ENCODE peak calls at places on chromosomes 4 and X, in nine cellular contexts. Q is SK-N-SH, E is LNCaP clone FGC, O is transverse colon, L is left ventricle myocardium inferior, B is kidney, W is ascending aorta, F is endothelial cell, I is RWPE1. N is an unnamed sample.

GRCh38 chrX:72020204-72020603 is 109.6 kb downstream of the NHSL2 start:
- DNase-seq in Q (no peak), E (no peak), O (no peak), L (no peak), B (peak), W (peak), F (no peak), I (no peak), N (no peak)

GRCh38 chr4:10144479-10144878 is 27.9 kb upstream of the WDR1 start:
- DNase-seq in Q (no peak), E (no peak), O (no peak), L (no peak), B (no peak), W (no peak), F (no peak), I (no peak), N (no peak)

GRCh38 chrX:14922437-14922836 is 49.2 kb downstream of the MOSPD2 start:
- DNase-seq in Q (no peak), E (no peak), O (no peak), L (no peak), B (no peak), W (no peak), F (no peak), I (peak), N (peak)

GRCh38 chrX:25810202-25810601 is 327.9 kb upstream of the MAGEB18 start:
- DNase-seq in Q (no peak), E (no peak), O (no peak), L (no peak), B (no peak), W (no peak), F (no peak), I (no peak), N (no peak)

GRCh38 chrX:151977009-151977408 is 2.5 kb upstream of the GABRE start:
- DNase-seq in Q (no peak), E (no peak), O (no peak), L (no peak), B (no peak), W (no peak), F (no peak), I (no peak), N (no peak)

GRCh38 chrX:135520553-135521404 is at the start of gene INTS6L:
- DNase-seq in Q (peak), E (peak), O (peak), L (peak), B (peak), W (peak), F (peak), I (peak), N (peak)

GRCh38 chr4:108336076-108336475 is 167.3 kb upstream of the LEF1 start:
- DNase-seq in Q (no peak), E (no peak), O (no peak), L (no peak), B (no peak), W (no peak), F (no peak), I (no peak), N (no peak)

GRCh38 chr4:102230194-102230593 is 115.1 kb downstream of the SLC39A8 start:
- DNase-seq in Q (no peak), E (no peak), O (no peak), L (no peak), B (no peak), W (no peak), F (no peak), I (no peak), N (no peak)

GRCh38 chr4:146458594-146458993 is 63.1 kb downstream of the SLC10A7 start:
- DNase-seq in Q (no peak), E (no peak), O (no peak), L (no peak), B (no peak), W (no peak), F (no peak), I (no peak), N (no peak)

GRCh38 chr4:65589331-65589730 is 81.0 kb downstream of the EPHA5 start:
- DNase-seq in Q (no peak), E (peak), O (no peak), L (no peak), B (no peak), W (no peak), F (no peak), I (no peak), N (no peak)

GRCh38 chr4:98519268-98519993 is 139.0 kb downstream of the TSPAN5 start:
- DNase-seq in Q (no peak), E (no peak), O (no peak), L (no peak), B (no peak), W (no peak), F (no peak), I (no peak), N (no peak)

GRCh38 chr4:168361365-168362024 is 42.9 kb upstream of the DDX60 start:
- DNase-seq in Q (no peak), E (no peak), O (no peak), L (no peak), B (no peak), W (no peak), F (no peak), I (no peak), N (no peak)

GRCh38 chr4:25913056-25913850 is 767 bp upstream of the SMIM20 start:
- DNase-seq in Q (peak), E (no peak), O (peak), L (peak), B (peak), W (peak), F (peak), I (no peak), N (no peak)

GRCh38 chr4:104146048-104146447 is 348.6 kb downstream of the CXXC4 start:
- DNase-seq in Q (no peak), E (no peak), O (no peak), L (no peak), B (no peak), W (no peak), F (no peak), I (no peak), N (no peak)

GRCh38 chrX:148282504-148282903 is 217.9 kb upstream of the AFF2 start:
- DNase-seq in Q (no peak), E (no peak), O (no peak), L (no peak), B (no peak), W (no peak), F (no peak), I (no peak), N (no peak)

GRCh38 chr4:175784986-175785525 is 27.0 kb downstream of the GPM6A start:
- DNase-seq in Q (no peak), E (no peak), O (no peak), L (no peak), B (peak), W (no peak), F (no peak), I (no peak), N (no peak)

GRCh38 chr4:175470141-175470540 is 341.9 kb downstream of the GPM6A start:
- DNase-seq in Q (no peak), E (no peak), O (no peak), L (no peak), B (no peak), W (no peak), F (no peak), I (no peak), N (no peak)

GRCh38 chr4:173237722-173238121 is 69.1 kb downstream of the GALNT7 start:
- DNase-seq in Q (no peak), E (no peak), O (no peak), L (no peak), B (no peak), W (no peak), F (no peak), I (no peak), N (no peak)

GRCh38 chrX:23317799-23318724 is 16.6 kb upstream of the PTCHD1 start:
- DNase-seq in Q (peak), E (no peak), O (peak), L (no peak), B (no peak), W (no peak), F (peak), I (peak), N (no peak)

GRCh38 chr4:56874166-56874565 is 33.5 kb upstream of the REST start:
- DNase-seq in Q (no peak), E (peak), O (peak), L (no peak), B (no peak), W (peak), F (no peak), I (peak), N (no peak)

GRCh38 chrX:53374222-53374820 is 48.1 kb downstream of the SMC1A start:
- DNase-seq in Q (no peak), E (no peak), O (no peak), L (no peak), B (no peak), W (no peak), F (no peak), I (no peak), N (no peak)

GRCh38 chrX:103063918-103064434 is at the start of gene BEX1:
- DNase-seq in Q (peak), E (no peak), O (peak), L (no peak), B (peak), W (no peak), F (peak), I (peak), N (no peak)

GRCh38 chrX:133570549-133570948 is 155.3 kb upstream of the GPC4 start:
- DNase-seq in Q (no peak), E (no peak), O (no peak), L (no peak), B (no peak), W (no peak), F (no peak), I (no peak), N (no peak)

GRCh38 chrX:134821370-134821769 is 163.1 kb upstream of the PLAC1 start:
- DNase-seq in Q (no peak), E (no peak), O (no peak), L (peak), B (no peak), W (no peak), F (peak), I (peak), N (peak)

GRCh38 chr4:6658635-6659075 is 18.2 kb downstream of the MRFAP1 start:
- DNase-seq in Q (no peak), E (no peak), O (peak), L (peak), B (peak), W (no peak), F (peak), I (no peak), N (no peak)

GRCh38 chr4:14196141-14196540 is 568.6 kb upstream of the BOD1L1 start:
- DNase-seq in Q (no peak), E (no peak), O (no peak), L (peak), B (no peak), W (no peak), F (peak), I (peak), N (no peak)

GRCh38 chrX:129600981-129601424 is 53.8 kb downstream of the APLN start:
- DNase-seq in Q (peak), E (no peak), O (no peak), L (no peak), B (no peak), W (no peak), F (no peak), I (peak), N (no peak)

GRCh38 chr4:93764647-93765246 is 63.8 kb upstream of the ATOH1 start:
- DNase-seq in Q (peak), E (peak), O (no peak), L (no peak), B (no peak), W (no peak), F (peak), I (peak), N (peak)

GRCh38 chr4:150593996-150594395 is 12.0 kb downstream of the MAB21L2 start:
- DNase-seq in Q (no peak), E (peak), O (no peak), L (no peak), B (no peak), W (no peak), F (no peak), I (no peak), N (no peak)

GRCh38 chr4:147830987-147831386 is 99.1 kb downstream of the ARHGAP10 start:
- DNase-seq in Q (no peak), E (no peak), O (no peak), L (no peak), B (no peak), W (no peak), F (no peak), I (peak), N (no peak)

GRCh38 chrX:67961516-67961915 is 417.7 kb downstream of the AR start:
- DNase-seq in Q (no peak), E (no peak), O (no peak), L (no peak), B (no peak), W (no peak), F (no peak), I (no peak), N (no peak)

GRCh38 chr4:56755901-56756300 is 65.6 kb downstream of the SPINK2 start:
- DNase-seq in Q (no peak), E (no peak), O (no peak), L (no peak), B (no peak), W (no peak), F (no peak), I (no peak), N (no peak)

GRCh38 chr4:67204441-67204840 is 340.9 kb downstream of the CENPC start:
- DNase-seq in Q (no peak), E (no peak), O (no peak), L (no peak), B (no peak), W (no peak), F (no peak), I (no peak), N (no peak)

GRCh38 chr4:67201334-67201733 is 344.0 kb downstream of the CENPC start:
- DNase-seq in Q (no peak), E (no peak), O (no peak), L (no peak), B (no peak), W (no peak), F (no peak), I (no peak), N (no peak)

DNA sequence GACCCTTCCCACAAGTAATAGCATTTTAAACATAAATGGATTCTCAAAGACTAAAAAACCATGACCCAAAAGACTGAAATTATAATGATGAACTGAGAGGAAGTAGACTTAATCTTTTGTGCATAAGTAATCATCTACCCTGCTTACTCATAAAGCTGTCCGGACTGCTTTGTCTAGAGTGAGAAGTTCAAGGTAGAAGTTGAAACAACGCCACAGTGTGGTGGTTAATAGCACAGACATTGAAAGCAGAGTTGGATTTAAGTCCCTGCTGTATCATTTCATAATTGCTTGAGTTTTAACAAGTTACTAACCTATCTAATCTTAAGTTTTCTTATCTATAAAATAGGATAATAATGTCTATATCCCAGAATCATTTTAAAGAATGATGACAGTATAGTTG is 346.5 kb downstream of the CENPC start:
- DNase-seq in Q (no peak), E (peak), O (no peak), L (no peak), B (no peak), W (no peak), F (peak), I (peak), N (no peak)
- TF ChIP-seq CTCF in Q (peak), E (peak), O (no peak), L (peak), B (no peak), W (no peak), F (no peak), I (peak), N (no peak)

GRCh38 chrX:9597361-9598035 is 132.6 kb downstream of the TBL1X start:
- DNase-seq in Q (no peak), E (no peak), O (no peak), L (no peak), B (no peak), W (no peak), F (no peak), I (no peak), N (no peak)

GRCh38 chrX:9595131-9595530 is 130.3 kb downstream of the TBL1X start:
- DNase-seq in Q (no peak), E (no peak), O (no peak), L (no peak), B (no peak), W (peak), F (no peak), I (no peak), N (no peak)

GRCh38 chrX:9593756-9594155 is 128.9 kb downstream of the TBL1X start:
- DNase-seq in Q (no peak), E (no peak), O (no peak), L (no peak), B (no peak), W (peak), F (no peak), I (no peak), N (no peak)

GRCh38 chrX:9598344-9598743 is 133.5 kb downstream of the TBL1X start:
- DNase-seq in Q (no peak), E (peak), O (no peak), L (no peak), B (no peak), W (no peak), F (no peak), I (no peak), N (no peak)

GRCh38 chrX:9596837-9597236 is 132.0 kb downstream of the TBL1X start:
- DNase-seq in Q (no peak), E (no peak), O (no peak), L (no peak), B (no peak), W (no peak), F (no peak), I (no peak), N (no peak)
- TF ChIP-seq CTCF in Q (no peak), E (no peak), O (no peak), L (no peak), B (no peak), W (no peak), F (no peak), I (no peak), N (no peak)

GRCh38 chrX:124231454-124231853 is 101.0 kb upstream of the TEX13D start:
- DNase-seq in Q (no peak), E (no peak), O (no peak), L (no peak), B (no peak), W (no peak), F (no peak), I (no peak), N (no peak)

GRCh38 chrX:124230573-124231300 is 101.7 kb upstream of the TEX13D start:
- DNase-seq in Q (no peak), E (no peak), O (no peak), L (no peak), B (no peak), W (no peak), F (no peak), I (no peak), N (no peak)

GRCh38 chrX:124229374-124229773 is 103.1 kb upstream of the TEX13D start:
- DNase-seq in Q (no peak), E (no peak), O (no peak), L (no peak), B (no peak), W (no peak), F (no peak), I (no peak), N (no peak)

GRCh38 chrX:124226129-124226528 is 106.3 kb upstream of the TEX13D start:
- DNase-seq in Q (no peak), E (no peak), O (no peak), L (no peak), B (no peak), W (no peak), F (no peak), I (peak), N (no peak)

DNA sequence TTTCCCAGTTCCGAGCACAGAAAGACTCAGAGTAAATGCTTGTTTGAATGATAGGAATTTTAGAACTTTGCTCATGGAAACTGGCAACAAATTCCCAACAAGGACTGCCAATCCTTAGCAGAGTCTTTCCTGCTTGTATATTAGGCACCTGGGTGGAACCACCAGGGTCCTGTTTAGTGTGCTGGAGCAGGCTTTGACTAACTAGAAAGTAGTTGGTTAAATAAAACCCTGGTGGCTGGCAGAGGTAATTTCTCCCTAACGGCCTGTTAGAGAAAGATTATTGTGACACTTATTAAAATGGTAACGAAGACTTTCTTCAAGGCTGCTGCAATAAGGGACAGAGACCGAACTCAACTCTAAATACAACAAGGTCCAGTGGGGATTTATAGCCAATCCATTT is 103.6 kb upstream of the TEX13D start:
- DNase-seq in Q (no peak), E (no peak), O (no peak), L (no peak), B (no peak), W (no peak), F (no peak), I (no peak), N (no peak)
- TF ChIP-seq CTCF in Q (peak), E (no peak), O (no peak), L (no peak), B (no peak), W (no peak), F (peak), I (no peak), N (no peak)

GRCh38 chr4:138555584-138555983 is 313.4 kb upstream of the SLC7A11 start:
- DNase-seq in Q (no peak), E (no peak), O (no peak), L (no peak), B (no peak), W (no peak), F (peak), I (no peak), N (no peak)
- TF ChIP-seq CTCF in Q (peak), E (peak), O (no peak), L (no peak), B (no peak), W (no peak), F (no peak), I (no peak), N (peak)

GRCh38 chr4:1574601-1575417 is 109.3 kb downstream of the FAM53A start:
- DNase-seq in Q (no peak), E (no peak), O (peak), L (no peak), B (peak), W (no peak), F (no peak), I (no peak), N (no peak)

GRCh38 chr4:1575418-1576199 is 108.5 kb downstream of the FAM53A start:
- DNase-seq in Q (no peak), E (no peak), O (no peak), L (no peak), B (peak), W (no peak), F (no peak), I (no peak), N (no peak)

GRCh38 chr4:1572964-1573720 is 111.0 kb downstream of the FAM53A start:
- DNase-seq in Q (no peak), E (no peak), O (no peak), L (no peak), B (no peak), W (no peak), F (no peak), I (no peak), N (no peak)

GRCh38 chr4:1572521-1572920 is 111.6 kb downstream of the FAM53A start:
- DNase-seq in Q (no peak), E (no peak), O (no peak), L (no peak), B (peak), W (no peak), F (no peak), I (no peak), N (no peak)

DNA sequence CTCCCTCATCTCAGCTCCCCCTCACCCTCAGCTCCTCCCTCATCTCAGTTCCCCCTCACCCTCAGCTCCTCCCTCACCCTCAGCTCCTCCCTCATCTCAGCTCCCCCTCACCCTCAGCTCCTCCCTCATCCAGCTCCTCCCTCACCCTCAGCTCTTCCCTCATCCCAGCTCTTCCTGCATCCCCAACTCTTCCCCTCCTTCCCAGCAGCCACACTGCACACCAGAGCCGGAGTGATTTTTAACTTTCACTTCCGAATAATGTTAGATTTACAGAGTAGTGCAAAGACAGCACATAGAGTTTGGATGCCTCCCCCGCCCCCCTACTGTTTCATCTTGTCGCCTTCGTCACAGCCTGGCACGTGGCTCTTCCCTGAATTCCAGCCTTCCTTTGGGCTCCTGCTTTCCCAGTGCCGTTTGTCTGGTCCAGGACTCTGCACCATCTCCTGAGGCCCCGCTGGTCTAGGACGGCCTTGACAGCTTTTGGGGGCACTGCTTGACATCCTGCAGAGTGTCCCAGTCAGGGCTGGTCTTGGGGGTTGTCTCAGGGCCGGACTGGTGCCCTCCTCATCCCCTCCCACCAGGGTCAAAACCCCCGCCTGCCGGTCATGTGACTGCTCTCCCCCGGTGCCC is 110.2 kb downstream of the FAM53A start:
- DNase-seq in Q (no peak), E (no peak), O (no peak), L (no peak), B (peak), W (no peak), F (no peak), I (no peak), N (no peak)
- TF ChIP-seq CTCF in Q (no peak), E (no peak), O (no peak), L (no peak), B (no peak), W (no peak), F (no peak), I (no peak), N (no peak)

GRCh38 chrX:118325453-118325852 is 20.5 kb upstream of the WDR44 start:
- DNase-seq in Q (no peak), E (no peak), O (no peak), L (no peak), B (no peak), W (no peak), F (no peak), I (peak), N (no peak)
- TF ChIP-seq CTCF in Q (peak), E (peak), O (no peak), L (peak), B (peak), W (no peak), F (no peak), I (peak), N (peak)

N was measured in HFF-Myc.